ENCODE peak calls at places on chromosome 11, in seven cellular contexts. V, F, Y, G, I, H and E are unnamed samples.

GRCh38 chr11:132361011-132361550 is 990.7 kb downstream of the NTM start:
- DNase-seq in V (no peak), F (no peak), Y (no peak), G (no peak), I (no peak), H (no peak), E (no peak)

GRCh38 chr11:131583823-131584222 is 213.4 kb downstream of the NTM start:
- DNase-seq in V (no peak), F (no peak), Y (no peak), G (no peak), I (no peak), H (no peak), E (no peak)

GRCh38 chr11:125348141-125348651 is 147.9 kb downstream of the FEZ1 start:
- DNase-seq in V (no peak), F (no peak), Y (peak; percentile 49), G (peak; percentile 18), I (no peak), H (no peak), E (no peak)

GRCh38 chr11:134052395-134052987 is 16.4 kb upstream of the JAM3 start:
- DNase-seq in V (no peak), F (no peak), Y (peak; percentile 49), G (no peak), I (no peak), H (peak; percentile 30), E (no peak)

GRCh38 chr11:86676010-86676409 is 3.6 kb upstream of the ME3 start:
- DNase-seq in V (no peak), F (no peak), Y (no peak), G (no peak), I (peak; percentile 64), H (no peak), E (no peak)

GRCh38 chr11:70158201-70158600 is 44.9 kb upstream of the FADD start:
- DNase-seq in V (no peak), F (peak; percentile 18), Y (no peak), G (no peak), I (no peak), H (no peak), E (peak; percentile 6)

GRCh38 chr11:35288817-35289541 is 130.4 kb downstream of the SLC1A2 start:
- DNase-seq in V (no peak), F (peak; percentile 80), Y (no peak), G (no peak), I (no peak), H (no peak), E (peak; percentile 87)

GRCh38 chr11:78973833-78974232 is 399.2 kb upstream of the NARS2 start:
- DNase-seq in V (no peak), F (no peak), Y (no peak), G (no peak), I (no peak), H (no peak), E (no peak)

GRCh38 chr11:112977620-112978212 is 16.5 kb downstream of the NCAM1 start:
- DNase-seq in V (peak; percentile 36), F (peak; percentile 67), Y (no peak), G (no peak), I (no peak), H (no peak), E (peak; percentile 58)

GRCh38 chr11:2928605-2929510 is at the start of gene PHLDA2:
- DNase-seq in V (no peak), F (peak; percentile 89), Y (peak; percentile 86), G (peak; percentile 89), I (peak; percentile 73), H (no peak), E (peak; percentile 76)

GRCh38 chr11:35641206-35641885 is 21.2 kb upstream of the TRIM44 start:
- DNase-seq in V (no peak), F (no peak), Y (no peak), G (no peak), I (no peak), H (no peak), E (peak; percentile 72)

GRCh38 chr11:1832181-1832988 is 2.4 kb upstream of the SYT8 start:
- DNase-seq in V (peak; percentile 55), F (peak; percentile 57), Y (peak; percentile 84), G (peak; percentile 85), I (peak; percentile 67), H (no peak), E (peak; percentile 5)

GRCh38 chr11:77042111-77042726 is 8.0 kb downstream of the B3GNT6 start:
- DNase-seq in V (no peak), F (no peak), Y (no peak), G (no peak), I (no peak), H (no peak), E (no peak)

GRCh38 chr11:110711776-110712642 is at the start of gene ARHGAP20:
- DNase-seq in V (peak; percentile 77), F (peak; percentile 90), Y (peak; percentile 91), G (peak; percentile 73), I (peak; percentile 77), H (peak; percentile 56), E (peak; percentile 66)

GRCh38 chr11:73313652-73314051 is 5.6 kb downstream of the ARHGEF17 start:
- DNase-seq in V (no peak), F (no peak), Y (no peak), G (no peak), I (no peak), H (no peak), E (no peak)

GRCh38 chr11:62832346-62833234 is at the start of gene TEX54:
- DNase-seq in V (peak; percentile 44), F (peak; percentile 74), Y (peak; percentile 70), G (no peak), I (peak; percentile 43), H (no peak), E (no peak)

GRCh38 chr11:70674605-70675004 is 276.3 kb downstream of the CTTN start:
- DNase-seq in V (no peak), F (no peak), Y (no peak), G (no peak), I (no peak), H (no peak), E (no peak)

GRCh38 chr11:19953342-19953741 is 206.9 kb downstream of the DBX1 start:
- DNase-seq in V (no peak), F (peak; percentile 61), Y (no peak), G (no peak), I (no peak), H (no peak), E (peak; percentile 71)

GRCh38 chr11:19952101-19952605 is 208.1 kb downstream of the DBX1 start:
- DNase-seq in V (no peak), F (no peak), Y (no peak), G (no peak), I (no peak), H (peak; percentile 57), E (peak; percentile 87)

GRCh38 chr11:19954899-19955298 is 205.4 kb downstream of the DBX1 start:
- DNase-seq in V (no peak), F (peak; percentile 65), Y (no peak), G (no peak), I (no peak), H (no peak), E (no peak)

GRCh38 chr11:19955660-19956059 is 204.6 kb downstream of the DBX1 start:
- DNase-seq in V (no peak), F (no peak), Y (no peak), G (no peak), I (no peak), H (no peak), E (peak; percentile 79)

DNA sequence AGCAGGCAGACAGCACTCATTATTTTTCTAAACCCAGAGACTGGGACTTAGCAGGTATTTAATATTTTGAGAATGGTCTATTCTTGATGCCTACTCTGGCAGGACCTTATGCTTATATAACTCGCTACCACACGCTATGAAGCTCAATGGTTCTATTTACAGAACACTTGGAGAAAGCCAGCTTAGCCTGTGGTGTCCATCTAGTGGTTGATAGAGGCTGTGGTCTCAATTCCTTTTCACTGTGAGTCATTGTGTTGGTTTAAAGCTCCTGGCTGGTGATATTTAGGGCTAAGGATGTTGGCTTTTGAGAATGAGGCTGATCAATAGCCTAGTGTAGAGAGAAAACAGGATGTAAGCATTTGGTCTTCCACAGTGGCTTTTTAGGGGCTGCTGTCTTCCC is 206.4 kb downstream of the DBX1 start:
- DNase-seq in V (no peak), F (peak; percentile 82), Y (no peak), G (no peak), I (no peak), H (peak; percentile 51), E (peak; percentile 89)
- TF ChIP-seq CTCF in V (no peak), F (peak; percentile 62), Y (peak; percentile 35), G (peak; percentile 34), I (no peak), H (peak; percentile 41), E (peak; percentile 79)

GRCh38 chr11:64067257-64067993 is 31.7 kb downstream of the FLRT1 start:
- DNase-seq in V (no peak), F (no peak), Y (no peak), G (no peak), I (no peak), H (no peak), E (no peak)
- H3K4me3 ChIP-seq in V (no peak overlapping the region), F (no peak overlapping the region), Y (no peak overlapping the region), G (no peak overlapping the region), I (no peak overlapping the region), H (no peak overlapping the region), E (no peak overlapping the region)

GRCh38 chr11:114956565-114956964 is 278.2 kb downstream of the NXPE2 start:
- DNase-seq in V (no peak), F (no peak), Y (no peak), G (no peak), I (no peak), H (no peak), E (no peak)

DNA sequence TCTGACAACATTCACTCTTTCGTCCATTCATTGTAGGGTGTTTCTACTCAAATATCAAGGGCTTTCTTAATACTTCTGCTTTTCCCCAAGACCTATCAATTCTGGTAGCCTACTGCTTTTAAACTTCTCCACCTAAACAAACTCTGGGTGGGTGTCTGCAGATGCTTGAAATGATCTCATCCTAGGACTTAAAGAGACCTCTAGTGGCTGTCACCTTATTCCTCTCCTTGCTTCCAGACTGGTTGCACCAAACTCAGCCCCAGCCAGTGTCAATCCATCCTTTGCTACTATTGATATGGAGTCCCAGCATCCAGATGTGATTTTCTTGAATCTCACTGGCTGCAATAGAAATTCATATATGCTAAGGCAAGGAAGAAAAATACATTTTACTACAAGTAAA is 274.7 kb downstream of the NXPE2 start:
- DNase-seq in V (no peak), F (no peak), Y (no peak), G (no peak), I (no peak), H (no peak), E (no peak)
- TF ChIP-seq CTCF in V (no peak), F (no peak), Y (no peak), G (no peak), I (no peak), H (peak; percentile 27), E (no peak)

GRCh38 chr11:13207665-13208594 is 69.7 kb upstream of the BMAL1 start:
- DNase-seq in V (peak; percentile 23), F (peak; percentile 85), Y (peak; percentile 70), G (peak; percentile 59), I (peak; percentile 40), H (peak; percentile 49), E (peak; percentile 96)
- H3K4me3 ChIP-seq in V (peak overlapping the region; percentile 34), F (peak overlapping the region; percentile 37), Y (peak overlapping the region; percentile 44), G (peak overlapping the region; percentile 13), I (peak overlapping the region; percentile 32), H (peak overlapping the region; percentile 32), E (peak overlapping the region; percentile 49)

GRCh38 chr11:100576044-100577021 is 110.8 kb upstream of the ARHGAP42 start:
- DNase-seq in V (no peak), F (peak; percentile 68), Y (no peak), G (no peak), I (no peak), H (no peak), E (peak; percentile 76)

GRCh38 chr11:100573911-100574513 is 113.1 kb upstream of the ARHGAP42 start:
- DNase-seq in V (no peak), F (peak; percentile 58), Y (no peak), G (no peak), I (no peak), H (no peak), E (peak; percentile 31)

GRCh38 chr11:100578966-100579365 is 108.1 kb upstream of the ARHGAP42 start:
- DNase-seq in V (no peak), F (peak; percentile 10), Y (no peak), G (no peak), I (no peak), H (no peak), E (peak; percentile 39)

GRCh38 chr11:100574894-100575769 is 112.0 kb upstream of the ARHGAP42 start:
- DNase-seq in V (no peak), F (peak; percentile 28), Y (no peak), G (no peak), I (no peak), H (no peak), E (peak; percentile 53)
- TF ChIP-seq CTCF in V (peak; percentile 29), F (peak; percentile 33), Y (peak; percentile 40), G (peak; percentile 58), I (no peak), H (peak; percentile 59), E (peak; percentile 28)